ENCODE peak calls at places on chromosomes 6 and 20, in ten cellular contexts. K is fibroblast of lung; F is effector CD4-positive, alpha-beta T cell; S is lung microvascular endothelial cell; G is SW480; P is HTR-8/SVneo; Q is HuH-7; R is stimulated activated CD4-positive, alpha-beta T cell treated with anti-CD3 and anti-CD28 coated beads, Interleukin-4, amount 100 ng/mL, for 4 hours; V is HT1080; O is ELR. N is an unnamed sample.

GRCh38 chr6:141212296-141212695 is 920.4 kb upstream of the GJE1 start:
- DNase-seq in K (no peak), F (no peak), S (no peak), G (peak), P (no peak), Q (no peak), R (no peak), V (no peak), O (no peak), N (no peak)

GRCh38 chr6:38391909-38392614 is 247.7 kb downstream of the BTBD9 start:
- DNase-seq in K (peak), F (no peak), S (peak), G (no peak), P (no peak), Q (no peak), R (no peak), V (peak), O (peak), N (no peak)

GRCh38 chr20:3374296-3374695 is 33.2 kb downstream of the DNAAF9 start:
- DNase-seq in K (no peak), F (no peak), S (no peak), G (no peak), P (no peak), Q (no peak), R (no peak), V (no peak), O (no peak), N (no peak)

GRCh38 chr6:170165501-170166117 is 125.3 kb downstream of the DLL1 start:
- DNase-seq in K (no peak), F (no peak), S (no peak), G (no peak), P (no peak), Q (no peak), R (no peak), V (no peak), O (no peak), N (no peak)

GRCh38 chr6:3791526-3792212 is 40.2 kb upstream of the PXDC1 start:
- DNase-seq in K (no peak), F (no peak), S (no peak), G (no peak), P (no peak), Q (no peak), R (no peak), V (no peak), O (no peak), N (no peak)

GRCh38 chr20:9978395-9979004 is 56.3 kb upstream of the ANKEF1 start:
- DNase-seq in K (peak), F (peak), S (peak), G (peak), P (peak), Q (peak), R (no peak), V (peak), O (peak), N (no peak)

GRCh38 chr6:23213193-23213592 is 643.8 kb downstream of the HDGFL1 start:
- DNase-seq in K (peak), F (no peak), S (no peak), G (no peak), P (no peak), Q (no peak), R (no peak), V (no peak), O (peak), N (no peak)

GRCh38 chr6:9978480-9978879 is 436.4 kb downstream of the TFAP2A start:
- DNase-seq in K (no peak), F (no peak), S (no peak), G (no peak), P (no peak), Q (no peak), R (no peak), V (no peak), O (no peak), N (no peak)

GRCh38 chr6:140966676-140967075 is 1166.0 kb upstream of the GJE1 start:
- DNase-seq in K (no peak), F (no peak), S (no peak), G (no peak), P (no peak), Q (no peak), R (no peak), V (no peak), O (no peak), N (no peak)

GRCh38 chr6:134152767-134153485 is 100.5 kb upstream of the SLC2A12 start:
- DNase-seq in K (no peak), F (no peak), S (no peak), G (no peak), P (no peak), Q (no peak), R (no peak), V (no peak), O (no peak), N (no peak)